ENCODE peak calls at places on chromosomes 2 and 18, in five cellular contexts. C is ovary; K is iPS-NIHi11; Q is effector memory CD8-positive, alpha-beta T cell; J is CD4-positive, alpha-beta T cell. Y is an unnamed sample.

GRCh38 chr2:18910843-18911242 is 321.5 kb upstream of the NT5C1B start:
- DNase-seq in C (no peak), K (no peak), Q (no peak), J (no peak), Y (no peak)

GRCh38 chr18:55461843-55462242 is 126.1 kb downstream of the TCF4 start:
- DNase-seq in C (no peak), K (no peak), Q (no peak), J (no peak), Y (no peak)

GRCh38 chr2:15939556-15939853 is 845 bp upstream of the MYCN start:
- DNase-seq in C (peak), K (peak), Q (no peak), J (no peak), Y (peak)

GRCh38 chr2:20042531-20042930 is 8.9 kb downstream of the LAPTM4A start:
- DNase-seq in C (no peak), K (no peak), Q (no peak), J (no peak), Y (no peak)

GRCh38 chr2:239360421-239361310 is 40.2 kb downstream of the HDAC4 start:
- DNase-seq in C (no peak), K (no peak), Q (no peak), J (no peak), Y (no peak)

GRCh38 chr2:160719116-160719515 is 225.5 kb upstream of the RBMS1 start:
- DNase-seq in C (no peak), K (no peak), Q (no peak), J (no peak), Y (no peak)

GRCh38 chr2:133568172-133568571 is at the start of gene NCKAP5:
- DNase-seq in C (no peak), K (no peak), Q (no peak), J (no peak), Y (no peak)

GRCh38 chr2:203951366-203951902 is 14.9 kb downstream of the ICOS start:
- DNase-seq in C (no peak), K (no peak), Q (peak), J (peak), Y (no peak)

GRCh38 chr18:62186656-62187542 is at the start of the genes PIGN and RELCH:
- DNase-seq in C (peak), K (peak), Q (peak), J (peak), Y (peak)

GRCh38 chr2:8638327-8638726 is 43.5 kb upstream of the ID2 start:
- DNase-seq in C (no peak), K (no peak), Q (no peak), J (no peak), Y (no peak)

Y was measured in left cardiac atrium.